ENCODE peak calls at places on chromosomes 13 and 19, in eight cellular contexts. B is astrocyte of the spinal cord, A is GM12865, Q is fibroblast of pulmonary artery, K is sigmoid colon, F is thyroid gland, V is choroid plexus epithelial cell, P is neural progenitor cell. R is an unnamed sample.

GRCh38 chr13:24269803-24270202 is 39.6 kb upstream of the C1QTNF9 start:
- DNase-seq in K (no peak), F (no peak), Q (no peak), V (peak; percentile 17), P (no peak), A (no peak), B (no peak), R (peak; percentile 7)

GRCh38 chr19:39752795-39753194 is 15.0 kb upstream of the CLC start:
- DNase-seq in K (no peak), F (no peak), Q (no peak), V (no peak), P (no peak), A (no peak), B (no peak), R (no peak)

GRCh38 chr13:101231751-101232428 is 184.4 kb downstream of the NALCN start:
- DNase-seq in K (no peak), A (no peak), B (peak; percentile 46), P (no peak), V (peak; percentile 35), F (no peak), Q (no peak), R (peak; percentile 17)

GRCh38 chr19:49873834-49874233 is 3.3 kb downstream of the AKT1S1 start:
- DNase-seq in K (no peak), V (no peak), F (no peak), P (no peak), Q (no peak), B (no peak), A (no peak), R (no peak)

GRCh38 chr13:64910061-64910460 is 2320.1 kb downstream of the PCDH9 start:
- DNase-seq in A (no peak), Q (no peak), F (no peak), B (no peak), V (no peak), K (no peak), P (no peak), R (no peak)

GRCh38 chr19:54133312-54133956 is 4.1 kb upstream of the CNOT3 start:
- DNase-seq in P (peak; percentile 81), V (no peak), B (no peak), Q (no peak), A (no peak), K (no peak), F (no peak), R (peak; percentile 40)

GRCh38 chr19:1252818-1253513 is 4.6 kb downstream of the MIDN start:
- DNase-seq in F (peak; percentile 87), V (peak; percentile 99), A (peak; percentile 80), Q (peak; percentile 98), P (no peak), K (peak; percentile 98), B (peak; percentile 99), R (peak; percentile 99)

GRCh38 chr19:56350416-56351045 is 35.9 kb upstream of the ZSCAN5A start:
- DNase-seq in Q (peak; percentile 67), B (peak; percentile 46), V (peak; percentile 68), P (peak; percentile 68), A (peak; percentile 51), K (no peak), F (peak; percentile 42), R (peak; percentile 49)

GRCh38 chr13:26508885-26509284 is 48.6 kb upstream of the WASF3 start:
- DNase-seq in F (peak; percentile 33), A (no peak), Q (peak; percentile 93), P (no peak), B (peak; percentile 62), V (peak; percentile 91), K (peak; percentile 95), R (peak; percentile 92)

GRCh38 chr19:33175886-33176669 is 18.1 kb upstream of the LRP3 start:
- DNase-seq in V (peak; percentile 33), P (peak; percentile 58), A (no peak), K (no peak), F (no peak), Q (peak; percentile 43), B (peak; percentile 38), R (peak; percentile 37)

GRCh38 chr19:49357186-49357585 is 5.0 kb downstream of the TEAD2 start:
- DNase-seq in K (no peak), F (no peak), P (no peak), Q (no peak), A (no peak), V (no peak), B (no peak), R (no peak)

GRCh38 chr13:87674143-87674772 is 3.1 kb downstream of the SLITRK5 start:
- DNase-seq in Q (no peak), A (no peak), V (no peak), F (no peak), B (peak; percentile 22), K (no peak), P (peak; percentile 57), R (no peak)

GRCh38 chr13:28220166-28220565 is 81.8 kb downstream of the PAN3 start:
- DNase-seq in A (no peak), P (no peak), B (peak; percentile 20), V (peak; percentile 81), F (no peak), Q (peak; percentile 80), K (no peak), R (peak; percentile 9)

DNA sequence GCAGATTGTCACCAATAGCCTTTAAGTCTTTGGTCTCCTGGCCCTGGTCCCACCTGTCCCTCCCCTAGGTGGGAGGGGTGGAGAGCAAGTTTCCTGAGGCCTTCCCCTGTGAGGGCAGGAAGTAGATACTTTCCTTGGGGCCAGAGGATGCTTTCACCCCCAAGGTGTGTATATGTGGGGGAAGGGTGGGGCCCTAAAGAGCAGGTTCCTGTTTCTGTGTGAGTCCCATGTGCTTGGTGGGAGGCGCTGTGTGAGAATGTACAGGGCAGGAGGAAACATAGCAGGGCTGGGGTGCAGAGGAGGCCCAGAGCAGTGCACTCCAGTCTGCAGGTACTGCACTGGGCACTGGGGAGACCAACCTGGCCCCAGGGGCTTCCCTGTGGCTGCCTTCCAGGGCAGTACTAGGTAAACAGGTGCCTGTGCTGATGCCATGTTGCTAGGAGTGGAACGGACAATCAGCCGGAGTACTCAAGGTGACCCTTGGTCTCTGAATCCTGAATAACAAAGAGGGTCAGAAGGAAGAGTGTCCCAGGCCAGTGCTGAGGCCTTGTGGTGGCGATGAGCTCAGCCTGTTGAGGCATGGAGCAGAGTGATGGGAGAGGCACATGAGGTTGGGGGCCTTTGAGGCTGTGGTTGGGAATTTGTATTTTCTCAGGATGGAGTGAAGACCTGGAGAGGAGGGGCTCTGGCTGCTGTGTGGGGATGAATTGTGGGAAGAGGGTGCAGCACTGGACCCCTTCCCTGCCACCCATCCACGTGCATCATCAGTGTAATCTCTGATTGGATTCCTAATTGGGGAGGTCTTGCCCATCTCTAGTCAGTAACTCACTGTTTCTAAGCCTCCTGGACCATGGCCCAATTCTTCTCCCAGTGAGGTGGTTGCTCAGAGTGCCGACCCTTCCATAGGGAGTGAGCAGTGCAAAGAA is 5.1 kb downstream of the EGLN2 start:
- DNase-seq in A (peak; percentile 84), K (no peak), Q (no peak), P (no peak), F (peak; percentile 87), V (no peak), B (no peak), R (no peak)
- H3K4me3 ChIP-seq in A (no peak overlapping the region), K (peak overlapping the region; percentile 100), Q (peak overlapping the region; percentile 53), P (no peak overlapping the region), F (no peak overlapping the region), V (no peak overlapping the region), B (no peak overlapping the region), R (no peak overlapping the region)

GRCh38 chr19:42113641-42114348 is 18.5 kb downstream of the POU2F2 start:
- DNase-seq in F (no peak), B (peak; percentile 95), A (peak; percentile 85), P (no peak), V (peak; percentile 90), Q (peak; percentile 96), K (no peak), R (peak; percentile 97)
- TF ChIP-seq CTCF in F (no peak), B (peak; percentile 42), A (peak; percentile 15), P (no peak), V (peak; percentile 45), Q (peak; percentile 33), K (no peak), R (peak; percentile 41)

GRCh38 chr19:44848805-44849457 is 2.8 kb downstream of the NECTIN2 start:
- DNase-seq in F (peak; percentile 21), Q (no peak), K (peak; percentile 70), A (no peak), B (no peak), V (no peak), P (peak; percentile 67), R (no peak)

GRCh38 chr19:44845612-44846454 is at the start of gene NECTIN2:
- DNase-seq in Q (peak; percentile 99), V (peak; percentile 99), K (peak; percentile 100), P (peak; percentile 99), B (peak; percentile 99), A (peak; percentile 96), F (peak; percentile 100), R (peak; percentile 97)

GRCh38 chr19:44846455-44847143 is 502 bp downstream of the NECTIN2 start:
- DNase-seq in K (peak; percentile 80), F (peak; percentile 38), P (peak; percentile 95), B (peak; percentile 19), Q (peak; percentile 35), V (peak; percentile 45), A (no peak), R (peak; percentile 39)

GRCh38 chr19:44848036-44848804 is 2.1 kb downstream of the NECTIN2 start:
- DNase-seq in P (peak; percentile 67), K (peak; percentile 75), B (peak; percentile 57), F (peak; percentile 59), A (no peak), V (peak; percentile 79), Q (peak; percentile 63), R (peak; percentile 51)

DNA sequence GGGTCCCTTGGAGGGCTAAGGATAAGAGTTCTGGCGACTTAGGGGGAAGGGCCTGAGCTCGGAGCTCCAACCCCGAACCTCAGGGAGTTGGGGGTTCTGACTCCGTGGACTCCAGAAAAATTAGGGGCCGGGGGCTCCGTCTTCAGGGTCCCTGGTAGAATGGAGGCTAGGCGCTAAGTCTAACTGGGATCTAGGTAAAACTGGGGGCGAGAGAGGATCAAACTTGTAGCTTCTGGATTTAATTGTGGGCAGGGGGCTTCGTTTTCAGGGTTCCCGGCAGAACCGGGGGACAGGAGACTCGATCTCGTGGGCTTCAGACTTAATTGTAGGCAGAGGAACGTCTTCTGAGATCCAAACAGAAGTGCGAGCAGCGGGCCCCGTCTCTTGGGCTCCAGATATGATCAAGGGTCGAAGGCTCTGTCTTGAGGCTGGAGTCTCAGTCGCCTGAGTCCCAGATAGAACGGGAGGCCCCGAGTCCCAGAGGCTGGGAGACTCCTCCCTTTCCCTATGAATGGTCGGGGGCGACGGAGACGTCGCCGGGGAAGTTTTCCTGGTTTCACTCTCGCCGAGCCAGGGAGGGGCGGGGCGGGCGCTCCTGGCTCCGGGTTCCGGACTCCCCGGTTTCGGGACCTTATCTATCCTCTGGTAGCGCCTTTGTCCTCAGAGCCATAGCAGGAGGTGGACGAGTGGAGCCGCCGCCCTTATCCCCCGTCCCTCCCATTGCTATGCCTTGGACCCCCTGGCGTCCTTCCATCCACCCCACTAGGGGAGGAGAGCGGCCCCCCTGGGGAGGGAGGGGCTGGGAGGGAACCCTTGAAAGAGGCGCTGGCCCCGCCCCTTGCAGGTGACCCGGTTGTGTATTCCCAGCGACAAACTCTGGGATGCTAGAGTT is 1.3 kb downstream of the NECTIN2 start:
- DNase-seq in A (no peak), B (peak; percentile 62), Q (peak; percentile 50), P (peak; percentile 75), F (peak; percentile 87), V (peak; percentile 69), K (peak; percentile 88), R (peak; percentile 50)
- H3K4me3 ChIP-seq in A (no peak overlapping the region), B (peak overlapping the region; percentile 99), Q (peak overlapping the region; percentile 97), P (peak overlapping the region; percentile 95), F (peak overlapping the region; percentile 47), V (peak overlapping the region; percentile 88), K (peak overlapping the region; percentile 94), R (peak overlapping the region; percentile 94)

GRCh38 chr19:5289060-5289990 is 51.3 kb downstream of the PTPRS start:
- DNase-seq in K (no peak), Q (no peak), F (no peak), P (peak; percentile 26), B (no peak), A (no peak), V (no peak), R (no peak)
- TF ChIP-seq CTCF in K (no peak), Q (no peak), F (no peak), P (peak; percentile 25), B (peak; percentile 12), A (no peak), V (peak; percentile 17), R (no peak)